ENCODE peak calls at places on chromosomes 3 and 15, in ten cellular contexts. One of them, this sample, is unnamed.

GRCh38 chr3:99901200-99901926 is 83.7 kb downstream of the CMSS1 start:
- DNase-seq in A549: peak
- DNase-seq in adrenal gland: no peak
- DNase-seq in HL-60: no peak
- DNase-seq in IMR-90: peak
- DNase-seq in H1: no peak
- DNase-seq in WERI-Rb-1: no peak
- DNase-seq in fibroblast of lung: peak
- DNase-seq in RWPE1: peak
- DNase-seq in right lobe of liver: no peak
- DNase-seq in this sample: no peak

GRCh38 chr3:48601622-48601994 is 6.5 kb upstream of the COL7A1 start:
- DNase-seq in A549: no peak
- DNase-seq in adrenal gland: no peak
- DNase-seq in HL-60: no peak
- DNase-seq in IMR-90: no peak
- DNase-seq in H1: no peak
- DNase-seq in WERI-Rb-1: no peak
- DNase-seq in fibroblast of lung: no peak
- DNase-seq in RWPE1: no peak
- DNase-seq in right lobe of liver: no peak
- DNase-seq in this sample: peak

GRCh38 chr15:90388462-90389182 is 580 bp downstream of the IQGAP1 start:
- DNase-seq in A549: peak
- DNase-seq in adrenal gland: peak
- DNase-seq in HL-60: peak
- DNase-seq in IMR-90: peak
- DNase-seq in H1: peak
- DNase-seq in WERI-Rb-1: peak
- DNase-seq in fibroblast of lung: peak
- DNase-seq in RWPE1: peak
- DNase-seq in right lobe of liver: peak
- DNase-seq in this sample: peak

GRCh38 chr3:188656196-188656982 is 502.4 kb downstream of the LPP start:
- DNase-seq in A549: no peak
- DNase-seq in adrenal gland: peak
- DNase-seq in HL-60: peak
- DNase-seq in IMR-90: peak
- DNase-seq in H1: no peak
- DNase-seq in WERI-Rb-1: no peak
- DNase-seq in fibroblast of lung: no peak
- DNase-seq in RWPE1: no peak
- DNase-seq in right lobe of liver: no peak
- DNase-seq in this sample: peak

GRCh38 chr3:196080997-196081833 is 675 bp downstream of the TFRC start:
- DNase-seq in A549: peak
- DNase-seq in adrenal gland: peak
- DNase-seq in HL-60: peak
- DNase-seq in IMR-90: peak
- DNase-seq in H1: peak
- DNase-seq in WERI-Rb-1: peak
- DNase-seq in fibroblast of lung: peak
- DNase-seq in RWPE1: peak
- DNase-seq in right lobe of liver: peak
- DNase-seq in this sample: peak

GRCh38 chr3:51397389-51397788 is 6.3 kb downstream of the RBM15B start:
- DNase-seq in A549: no peak
- DNase-seq in adrenal gland: no peak
- DNase-seq in HL-60: no peak
- DNase-seq in IMR-90: no peak
- DNase-seq in H1: no peak
- DNase-seq in WERI-Rb-1: no peak
- DNase-seq in fibroblast of lung: no peak
- DNase-seq in RWPE1: no peak
- DNase-seq in right lobe of liver: no peak
- DNase-seq in this sample: no peak

GRCh38 chr3:171982829-171983228 is 56.5 kb upstream of the FNDC3B start:
- DNase-seq in A549: no peak
- DNase-seq in adrenal gland: no peak
- DNase-seq in HL-60: no peak
- DNase-seq in IMR-90: peak
- DNase-seq in H1: no peak
- DNase-seq in WERI-Rb-1: no peak
- DNase-seq in fibroblast of lung: peak
- DNase-seq in RWPE1: no peak
- DNase-seq in right lobe of liver: no peak
- DNase-seq in this sample: no peak

GRCh38 chr3:11155341-11156025 is 1.2 kb downstream of the HRH1 start:
- DNase-seq in A549: peak
- DNase-seq in adrenal gland: peak
- DNase-seq in HL-60: peak
- DNase-seq in IMR-90: peak
- DNase-seq in H1: peak
- DNase-seq in WERI-Rb-1: peak
- DNase-seq in fibroblast of lung: peak
- DNase-seq in RWPE1: peak
- DNase-seq in right lobe of liver: no peak
- DNase-seq in this sample: peak

GRCh38 chr15:77514635-77515421 is 94.1 kb downstream of the HMG20A start:
- DNase-seq in A549: no peak
- DNase-seq in adrenal gland: no peak
- DNase-seq in HL-60: no peak
- DNase-seq in IMR-90: no peak
- DNase-seq in H1: no peak
- DNase-seq in WERI-Rb-1: no peak
- DNase-seq in fibroblast of lung: no peak
- DNase-seq in RWPE1: no peak
- DNase-seq in right lobe of liver: no peak
- DNase-seq in this sample: no peak

GRCh38 chr15:100338971-100339444 is 2.8 kb downstream of the ADAMTS17 start:
- DNase-seq in A549: peak
- DNase-seq in adrenal gland: peak
- DNase-seq in HL-60: peak
- DNase-seq in IMR-90: peak
- DNase-seq in H1: peak
- DNase-seq in WERI-Rb-1: peak
- DNase-seq in fibroblast of lung: peak
- DNase-seq in RWPE1: peak
- DNase-seq in right lobe of liver: peak
- DNase-seq in this sample: peak

DNA sequence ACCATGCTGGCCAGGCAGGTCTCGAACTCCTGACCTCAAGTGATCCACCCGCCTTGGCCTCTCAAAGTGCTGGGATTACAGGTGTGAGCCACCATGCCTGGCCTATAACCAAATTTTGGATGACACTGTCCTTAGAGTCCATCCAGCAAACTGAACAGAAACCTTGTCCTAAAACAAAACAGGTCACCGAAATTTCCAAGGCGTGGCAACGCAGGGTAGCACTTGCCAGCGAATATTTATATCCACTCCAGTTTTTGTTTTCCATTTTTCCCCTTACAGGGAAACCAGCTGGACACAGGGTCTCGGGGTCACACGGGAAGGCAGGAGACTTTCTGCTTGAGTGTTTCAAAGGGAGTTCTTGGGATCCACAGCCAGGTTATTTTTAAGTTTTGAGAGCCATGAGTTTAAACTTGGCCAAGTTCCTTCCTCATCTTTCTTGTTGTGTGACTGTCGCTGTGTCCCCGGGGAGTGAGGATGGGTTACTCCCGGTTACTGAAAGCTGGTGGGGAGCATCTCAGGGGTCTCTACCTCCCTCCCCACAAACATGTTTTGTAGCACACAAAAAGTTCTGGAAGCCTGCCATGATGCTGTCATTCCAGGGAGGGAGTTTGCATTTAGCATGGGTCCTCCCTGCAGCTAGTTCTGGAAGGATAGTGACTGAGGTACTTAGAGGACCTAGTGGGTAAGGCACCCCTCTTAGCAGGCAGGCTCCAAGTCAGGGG is 12.6 kb downstream of the LIMD1 start:
- DNase-seq in A549: no peak
- DNase-seq in adrenal gland: no peak
- DNase-seq in HL-60: no peak
- DNase-seq in IMR-90: peak
- DNase-seq in H1: no peak
- DNase-seq in WERI-Rb-1: no peak
- DNase-seq in fibroblast of lung: peak
- DNase-seq in RWPE1: no peak
- DNase-seq in right lobe of liver: no peak
- DNase-seq in this sample: no peak
- H3K27ac ChIP-seq in A549: peak
- H3K27ac ChIP-seq in adrenal gland: no peak
- H3K27ac ChIP-seq in HL-60: no peak
- H3K27ac ChIP-seq in IMR-90: peak
- H3K27ac ChIP-seq in H1: no peak
- H3K27ac ChIP-seq in WERI-Rb-1: no peak
- H3K27ac ChIP-seq in fibroblast of lung: peak
- H3K27ac ChIP-seq in RWPE1: peak
- H3K27ac ChIP-seq in right lobe of liver: no peak
- H3K27ac ChIP-seq in this sample: peak

GRCh38 chr3:143648218-143648617 is 200.1 kb downstream of the SLC9A9 start:
- DNase-seq in A549: no peak
- DNase-seq in adrenal gland: no peak
- DNase-seq in HL-60: no peak
- DNase-seq in IMR-90: no peak
- DNase-seq in H1: no peak
- DNase-seq in WERI-Rb-1: peak
- DNase-seq in fibroblast of lung: no peak
- DNase-seq in RWPE1: no peak
- DNase-seq in right lobe of liver: no peak
- DNase-seq in this sample: no peak

GRCh38 chr3:143650120-143650519 is 198.1 kb downstream of the SLC9A9 start:
- DNase-seq in A549: no peak
- DNase-seq in adrenal gland: no peak
- DNase-seq in HL-60: no peak
- DNase-seq in IMR-90: no peak
- DNase-seq in H1: no peak
- DNase-seq in WERI-Rb-1: no peak
- DNase-seq in fibroblast of lung: no peak
- DNase-seq in RWPE1: no peak
- DNase-seq in right lobe of liver: no peak
- DNase-seq in this sample: no peak

GRCh38 chr3:143652118-143652517 is 196.2 kb downstream of the SLC9A9 start:
- DNase-seq in A549: no peak
- DNase-seq in adrenal gland: no peak
- DNase-seq in HL-60: no peak
- DNase-seq in IMR-90: no peak
- DNase-seq in H1: no peak
- DNase-seq in WERI-Rb-1: no peak
- DNase-seq in fibroblast of lung: no peak
- DNase-seq in RWPE1: no peak
- DNase-seq in right lobe of liver: peak
- DNase-seq in this sample: no peak

GRCh38 chr3:143648708-143649107 is 199.6 kb downstream of the SLC9A9 start:
- DNase-seq in A549: peak
- DNase-seq in adrenal gland: no peak
- DNase-seq in HL-60: no peak
- DNase-seq in IMR-90: no peak
- DNase-seq in H1: peak
- DNase-seq in WERI-Rb-1: peak
- DNase-seq in fibroblast of lung: peak
- DNase-seq in RWPE1: no peak
- DNase-seq in right lobe of liver: no peak
- DNase-seq in this sample: no peak

GRCh38 chr3:143650827-143651226 is 197.4 kb downstream of the SLC9A9 start:
- DNase-seq in A549: no peak
- DNase-seq in adrenal gland: peak
- DNase-seq in HL-60: no peak
- DNase-seq in IMR-90: no peak
- DNase-seq in H1: no peak
- DNase-seq in WERI-Rb-1: no peak
- DNase-seq in fibroblast of lung: no peak
- DNase-seq in RWPE1: no peak
- DNase-seq in right lobe of liver: no peak
- DNase-seq in this sample: no peak
- H3K27ac ChIP-seq in A549: no peak
- H3K27ac ChIP-seq in adrenal gland: no peak
- H3K27ac ChIP-seq in HL-60: no peak
- H3K27ac ChIP-seq in IMR-90: no peak
- H3K27ac ChIP-seq in H1: no peak
- H3K27ac ChIP-seq in WERI-Rb-1: no peak
- H3K27ac ChIP-seq in fibroblast of lung: no peak
- H3K27ac ChIP-seq in RWPE1: no peak
- H3K27ac ChIP-seq in right lobe of liver: no peak
- H3K27ac ChIP-seq in this sample: no peak

DNA sequence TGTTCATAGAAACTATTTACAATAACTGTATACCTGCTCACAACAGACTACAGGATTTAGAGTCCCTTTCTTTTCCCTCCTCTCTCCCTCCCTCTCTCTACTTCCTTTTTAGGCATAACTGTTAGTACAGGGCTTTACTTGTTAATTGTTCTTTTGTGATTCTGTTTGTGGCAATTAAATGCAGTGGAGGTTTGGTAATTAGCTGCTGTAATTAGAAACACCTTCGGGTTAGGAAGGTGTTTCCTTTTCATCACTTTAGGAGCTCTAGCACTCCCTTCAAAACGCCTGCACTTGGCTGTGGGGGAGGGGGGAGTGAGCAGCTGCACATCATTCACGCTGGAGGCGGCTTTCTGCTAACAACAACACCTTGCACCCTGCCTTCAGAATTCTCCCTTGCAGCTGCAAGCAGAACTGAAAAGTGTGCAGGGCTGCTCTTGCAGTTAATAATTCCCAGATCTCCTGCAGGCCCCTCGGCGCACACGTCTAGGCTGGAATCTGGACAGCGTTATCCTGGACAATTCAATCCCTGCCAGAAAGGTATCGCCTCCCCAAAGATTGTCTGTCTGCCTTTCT is 242.6 kb upstream of the RGMA start:
- DNase-seq in A549: no peak
- DNase-seq in adrenal gland: no peak
- DNase-seq in HL-60: no peak
- DNase-seq in IMR-90: no peak
- DNase-seq in H1: peak
- DNase-seq in WERI-Rb-1: no peak
- DNase-seq in fibroblast of lung: no peak
- DNase-seq in RWPE1: no peak
- DNase-seq in right lobe of liver: no peak
- DNase-seq in this sample: no peak
- H3K27ac ChIP-seq in A549: no peak
- H3K27ac ChIP-seq in adrenal gland: no peak
- H3K27ac ChIP-seq in HL-60: no peak
- H3K27ac ChIP-seq in IMR-90: no peak
- H3K27ac ChIP-seq in H1: no peak
- H3K27ac ChIP-seq in WERI-Rb-1: no peak
- H3K27ac ChIP-seq in fibroblast of lung: no peak
- H3K27ac ChIP-seq in RWPE1: no peak
- H3K27ac ChIP-seq in right lobe of liver: no peak
- H3K27ac ChIP-seq in this sample: no peak

DNA sequence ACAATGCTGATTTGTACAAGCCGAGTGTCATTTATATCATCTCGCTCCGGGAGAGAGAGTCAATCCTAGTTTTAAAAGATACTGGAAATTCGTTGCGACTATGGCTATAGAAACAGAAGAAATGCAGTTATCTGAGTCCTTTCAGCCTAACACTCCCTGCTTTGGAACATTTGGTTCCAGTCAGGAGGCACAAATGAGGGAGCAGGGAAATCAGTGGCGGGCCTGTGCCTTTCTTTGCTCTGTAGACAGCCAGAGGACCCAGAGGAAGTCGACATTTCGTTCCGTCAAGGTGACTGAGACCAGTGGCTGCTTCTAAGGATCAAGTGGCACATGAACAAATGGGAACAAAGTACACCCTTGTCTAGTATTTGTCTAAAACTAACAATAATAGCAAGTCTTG is 745 bp upstream of the RIOX2 start:
- DNase-seq in A549: no peak
- DNase-seq in adrenal gland: no peak
- DNase-seq in HL-60: no peak
- DNase-seq in IMR-90: no peak
- DNase-seq in H1: no peak
- DNase-seq in WERI-Rb-1: no peak
- DNase-seq in fibroblast of lung: no peak
- DNase-seq in RWPE1: no peak
- DNase-seq in right lobe of liver: no peak
- DNase-seq in this sample: no peak
- H3K27ac ChIP-seq in A549: peak
- H3K27ac ChIP-seq in adrenal gland: no peak
- H3K27ac ChIP-seq in HL-60: no peak
- H3K27ac ChIP-seq in IMR-90: no peak
- H3K27ac ChIP-seq in H1: no peak
- H3K27ac ChIP-seq in WERI-Rb-1: peak
- H3K27ac ChIP-seq in fibroblast of lung: no peak
- H3K27ac ChIP-seq in RWPE1: no peak
- H3K27ac ChIP-seq in right lobe of liver: no peak
- H3K27ac ChIP-seq in this sample: no peak

This sample was measured in prostate gland.